ENCODE peak calls at places on chromosome 21, in ten cellular contexts. One of them, this sample, is unnamed.

GRCh38 chr21:34348890-34349519 is 14.8 kb upstream of the KCNE2 start:
- DNase-seq in AG20443: no peak
- DNase-seq in H4: no peak
- DNase-seq in HTR-8/SVneo: no peak
- DNase-seq in stimulated activated CD4-positive, alpha-beta T cell treated with anti-CD3 and anti-CD28 coated beads, Interleukin-2, amount 100 ng/mL, for 48 hours: no peak
- DNase-seq in heart left ventricle: no peak
- DNase-seq in AG09319: no peak
- DNase-seq in NCI-H1105: no peak
- DNase-seq in NCI-H2081: no peak
- DNase-seq in left colon: no peak
- DNase-seq in this sample: no peak

GRCh38 chr21:15221799-15222386 is 157.1 kb upstream of the NRIP1 start:
- DNase-seq in AG20443: no peak
- DNase-seq in NCI-H2081: peak
- DNase-seq in NCI-H1105: no peak
- DNase-seq in H4: peak
- DNase-seq in AG09319: peak
- DNase-seq in left colon: no peak
- DNase-seq in HTR-8/SVneo: peak
- DNase-seq in stimulated activated CD4-positive, alpha-beta T cell treated with anti-CD3 and anti-CD28 coated beads, Interleukin-2, amount 100 ng/mL, for 48 hours: no peak
- DNase-seq in heart left ventricle: peak
- DNase-seq in this sample: no peak

GRCh38 chr21:29187939-29188338 is 57.5 kb downstream of the MAP3K7CL start:
- DNase-seq in H4: peak
- DNase-seq in HTR-8/SVneo: no peak
- DNase-seq in NCI-H1105: no peak
- DNase-seq in heart left ventricle: no peak
- DNase-seq in NCI-H2081: no peak
- DNase-seq in left colon: no peak
- DNase-seq in AG20443: peak
- DNase-seq in AG09319: peak
- DNase-seq in stimulated activated CD4-positive, alpha-beta T cell treated with anti-CD3 and anti-CD28 coated beads, Interleukin-2, amount 100 ng/mL, for 48 hours: no peak
- DNase-seq in this sample: no peak

GRCh38 chr21:44926364-44927101 is 5.8 kb upstream of the ITGB2 start:
- DNase-seq in HTR-8/SVneo: no peak
- DNase-seq in stimulated activated CD4-positive, alpha-beta T cell treated with anti-CD3 and anti-CD28 coated beads, Interleukin-2, amount 100 ng/mL, for 48 hours: no peak
- DNase-seq in heart left ventricle: no peak
- DNase-seq in NCI-H1105: no peak
- DNase-seq in H4: no peak
- DNase-seq in AG20443: peak
- DNase-seq in left colon: no peak
- DNase-seq in AG09319: no peak
- DNase-seq in NCI-H2081: no peak
- DNase-seq in this sample: no peak

GRCh38 chr21:15754640-15755039 is 24.9 kb downstream of the USP25 start:
- DNase-seq in AG20443: no peak
- DNase-seq in heart left ventricle: no peak
- DNase-seq in left colon: no peak
- DNase-seq in NCI-H1105: no peak
- DNase-seq in H4: no peak
- DNase-seq in AG09319: no peak
- DNase-seq in stimulated activated CD4-positive, alpha-beta T cell treated with anti-CD3 and anti-CD28 coated beads, Interleukin-2, amount 100 ng/mL, for 48 hours: no peak
- DNase-seq in NCI-H2081: no peak
- DNase-seq in HTR-8/SVneo: no peak
- DNase-seq in this sample: no peak

GRCh38 chr21:45152265-45152746 is 77.9 kb downstream of the ADARB1 start:
- DNase-seq in H4: no peak
- DNase-seq in left colon: peak
- DNase-seq in HTR-8/SVneo: no peak
- DNase-seq in NCI-H1105: no peak
- DNase-seq in NCI-H2081: peak
- DNase-seq in AG09319: no peak
- DNase-seq in stimulated activated CD4-positive, alpha-beta T cell treated with anti-CD3 and anti-CD28 coated beads, Interleukin-2, amount 100 ng/mL, for 48 hours: peak
- DNase-seq in AG20443: no peak
- DNase-seq in heart left ventricle: no peak
- DNase-seq in this sample: no peak

GRCh38 chr21:46439906-46440305 is 18.8 kb upstream of the DIP2A start:
- DNase-seq in H4: no peak
- DNase-seq in left colon: no peak
- DNase-seq in NCI-H1105: no peak
- DNase-seq in AG09319: no peak
- DNase-seq in AG20443: no peak
- DNase-seq in stimulated activated CD4-positive, alpha-beta T cell treated with anti-CD3 and anti-CD28 coated beads, Interleukin-2, amount 100 ng/mL, for 48 hours: no peak
- DNase-seq in NCI-H2081: no peak
- DNase-seq in heart left ventricle: no peak
- DNase-seq in HTR-8/SVneo: no peak
- DNase-seq in this sample: no peak

GRCh38 chr21:38619865-38620513 is 121.7 kb upstream of the ERG start:
- DNase-seq in stimulated activated CD4-positive, alpha-beta T cell treated with anti-CD3 and anti-CD28 coated beads, Interleukin-2, amount 100 ng/mL, for 48 hours: no peak
- DNase-seq in NCI-H2081: no peak
- DNase-seq in left colon: no peak
- DNase-seq in AG09319: no peak
- DNase-seq in heart left ventricle: peak
- DNase-seq in NCI-H1105: no peak
- DNase-seq in HTR-8/SVneo: no peak
- DNase-seq in AG20443: peak
- DNase-seq in H4: no peak
- DNase-seq in this sample: no peak

GRCh38 chr21:37555672-37556261 is 189.2 kb downstream of the DYRK1A start:
- DNase-seq in AG09319: no peak
- DNase-seq in H4: no peak
- DNase-seq in heart left ventricle: no peak
- DNase-seq in AG20443: no peak
- DNase-seq in left colon: no peak
- DNase-seq in NCI-H2081: no peak
- DNase-seq in stimulated activated CD4-positive, alpha-beta T cell treated with anti-CD3 and anti-CD28 coated beads, Interleukin-2, amount 100 ng/mL, for 48 hours: no peak
- DNase-seq in NCI-H1105: no peak
- DNase-seq in HTR-8/SVneo: no peak
- DNase-seq in this sample: no peak

GRCh38 chr21:26007911-26008579 is 162.5 kb downstream of the APP start:
- DNase-seq in NCI-H2081: peak
- DNase-seq in AG20443: peak
- DNase-seq in HTR-8/SVneo: no peak
- DNase-seq in heart left ventricle: no peak
- DNase-seq in left colon: no peak
- DNase-seq in stimulated activated CD4-positive, alpha-beta T cell treated with anti-CD3 and anti-CD28 coated beads, Interleukin-2, amount 100 ng/mL, for 48 hours: no peak
- DNase-seq in AG09319: peak
- DNase-seq in H4: peak
- DNase-seq in NCI-H1105: peak
- DNase-seq in this sample: no peak